ENCODE peak calls at places on chromosomes 11 and 22, in seven cellular contexts. E is HCT116, I is SK-N-SH, O is HepG2, P is H1, Z is K562, U is GM12878. Q is an unnamed sample.

GRCh38 chr22:40312050-40312449 is 34.2 kb upstream of the ADSL start:
- DNase-seq in P (no peak), I (no peak), U (no peak), E (no peak), O (no peak), Z (no peak), Q (no peak)

GRCh38 chr11:86671386-86672006 is 920 bp downstream of the ME3 start:
- DNase-seq in E (no peak), Z (no peak), O (no peak), P (peak), I (no peak), U (no peak), Q (peak)

GRCh38 chr11:10954184-10954583 is 96.3 kb upstream of the ZBED5 start:
- DNase-seq in Z (no peak), O (no peak), I (no peak), U (no peak), P (no peak), E (no peak), Q (no peak)

GRCh38 chr11:69637601-69637955 is 3.4 kb upstream of the CCND1 start:
- DNase-seq in Z (no peak), O (no peak), I (no peak), E (no peak), U (no peak), P (no peak), Q (no peak)

GRCh38 chr11:59152312-59152967 is 9.8 kb downstream of the FAM111A start:
- DNase-seq in P (no peak), E (no peak), U (no peak), Z (no peak), O (no peak), I (no peak), Q (no peak)

GRCh38 chr11:117799634-117800033 is 2.6 kb upstream of the DSCAML1 start:
- DNase-seq in U (no peak), Z (no peak), E (no peak), I (no peak), O (no peak), P (no peak), Q (no peak)

GRCh38 chr11:69904331-69905201 is 85.3 kb upstream of the FGF3 start:
- DNase-seq in E (no peak), P (no peak), U (no peak), O (no peak), I (no peak), Z (no peak), Q (no peak)

GRCh38 chr11:123228489-123229163 is 33.6 kb upstream of the CLMP start:
- DNase-seq in Z (no peak), P (no peak), U (no peak), E (no peak), I (no peak), O (no peak), Q (no peak)

GRCh38 chr11:11206457-11206856 is 146.6 kb downstream of the CSNK2A3 start:
- DNase-seq in P (no peak), U (no peak), I (no peak), E (no peak), Z (no peak), O (no peak), Q (no peak)

DNA sequence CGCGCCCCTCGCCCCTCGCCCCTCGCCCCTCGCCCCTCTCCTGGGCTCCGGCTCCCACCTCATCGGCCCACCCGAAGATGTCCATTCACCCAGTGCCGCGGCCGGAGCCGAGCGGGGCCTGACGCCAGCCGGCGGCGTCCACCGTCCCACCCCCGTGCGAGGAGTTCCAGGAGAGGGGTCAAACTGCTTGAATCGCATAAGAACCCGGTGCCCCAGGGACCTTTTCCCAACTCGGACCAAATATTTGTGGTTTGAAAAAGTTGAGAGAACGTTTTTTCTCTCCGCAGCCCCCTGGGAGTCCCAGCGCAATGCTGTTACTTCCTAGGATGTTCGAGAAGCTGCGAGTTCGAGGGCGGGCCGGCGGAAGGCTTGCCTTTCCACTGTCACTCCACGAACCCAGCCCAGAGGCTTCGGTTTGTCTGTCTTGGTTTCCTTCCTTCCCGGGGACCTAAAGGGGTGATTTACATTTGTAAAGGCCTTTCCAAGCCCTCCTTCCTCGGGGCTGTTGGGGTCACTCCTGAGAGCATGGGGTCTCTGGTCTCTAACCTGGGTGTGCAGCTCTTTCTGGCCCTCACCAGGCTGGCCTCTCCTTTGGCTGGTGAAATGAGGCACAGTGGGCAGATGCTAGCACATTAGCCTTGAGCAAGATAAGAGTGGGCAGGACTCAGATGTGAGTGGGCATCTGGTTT is 38.0 kb downstream of the ETS1 start:
- DNase-seq in Z (no peak), U (no peak), E (no peak), I (no peak), P (peak), O (no peak), Q (no peak)
- TF ChIP-seq JUND in Z (no peak), U (no peak), E (no peak), I (no peak), P (no peak), O (no peak), Q (no peak)

GRCh38 chr22:23000657-23001439 is 69.5 kb upstream of the GNAZ start:
- DNase-seq in Z (no peak), I (no peak), O (no peak), U (no peak), P (no peak), E (no peak), Q (no peak)
- TF ChIP-seq JUND in Z (no peak), I (no peak), O (no peak), U (no peak), P (no peak), E (no peak), Q (no peak)

GRCh38 chr11:15957234-15957633 is 399.1 kb downstream of the SOX6 start:
- DNase-seq in O (no peak), E (no peak), P (no peak), U (no peak), Z (no peak), I (no peak), Q (no peak)

GRCh38 chr11:15958939-15959338 is 397.4 kb downstream of the SOX6 start:
- DNase-seq in U (no peak), Z (no peak), O (no peak), I (no peak), E (no peak), P (no peak), Q (no peak)

GRCh38 chr11:15955595-15955994 is 400.8 kb downstream of the SOX6 start:
- DNase-seq in I (no peak), O (no peak), Z (no peak), P (no peak), U (no peak), E (no peak), Q (no peak)

DNA sequence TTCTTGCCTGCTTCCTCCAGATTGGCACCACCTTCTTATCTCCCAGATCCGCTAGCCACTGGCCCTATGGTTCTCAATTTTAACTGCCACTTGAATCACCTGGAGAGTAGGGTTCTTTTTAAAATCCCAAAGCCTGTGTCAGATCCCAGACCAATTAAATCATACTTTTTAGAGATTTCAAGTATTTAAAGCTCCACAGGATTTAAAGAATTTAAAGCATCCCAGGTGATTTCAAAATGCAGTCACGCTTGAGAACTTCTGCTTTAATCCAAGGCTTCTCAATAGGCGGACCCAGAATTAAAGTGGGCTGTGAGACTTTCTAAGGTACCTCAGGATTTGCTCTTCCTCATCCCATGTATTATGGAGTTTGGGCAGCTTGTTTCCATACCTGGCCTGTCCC is 400.0 kb downstream of the SOX6 start:
- DNase-seq in E (no peak), U (no peak), I (no peak), P (no peak), O (no peak), Z (no peak), Q (no peak)
- TF ChIP-seq JUND in E (no peak), U (no peak), I (no peak), P (no peak), O (no peak), Z (no peak), Q (no peak)

DNA sequence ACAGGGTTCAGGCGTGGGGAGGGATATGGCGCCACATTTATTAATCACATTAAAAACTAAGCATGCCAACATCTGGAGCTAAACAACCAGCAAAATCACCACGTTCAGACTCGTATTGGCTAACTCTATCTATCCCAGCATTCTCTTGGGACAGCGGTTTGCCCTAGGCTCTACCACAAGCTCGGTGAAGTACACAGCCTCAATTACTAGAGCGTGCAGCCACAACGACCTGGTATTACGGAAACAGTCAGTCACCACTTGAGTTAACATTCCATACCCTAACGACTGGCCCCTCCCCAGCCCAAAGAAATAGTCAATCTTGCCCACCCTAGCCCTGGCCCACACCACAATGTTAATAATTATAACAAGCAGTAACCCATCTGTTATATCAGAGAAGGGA is 32.1 kb downstream of the APOL5 start:
- DNase-seq in O (no peak), Z (no peak), I (no peak), U (peak), P (no peak), E (no peak), Q (no peak)
- TF ChIP-seq JUND in O (no peak), Z (no peak), I (no peak), U (no peak), P (no peak), E (no peak), Q (no peak)

GRCh38 chr22:38215156-38216038 is 13.6 kb downstream of the MAFF start:
- DNase-seq in P (no peak), Z (no peak), O (no peak), I (no peak), U (no peak), E (no peak), Q (no peak)

GRCh38 chr22:38212442-38212841 is 10.6 kb downstream of the MAFF start:
- DNase-seq in Z (no peak), E (no peak), P (no peak), O (no peak), I (no peak), U (no peak), Q (no peak)

GRCh38 chr22:38213319-38214247 is 11.8 kb downstream of the MAFF start:
- DNase-seq in Z (no peak), U (peak), E (no peak), I (no peak), P (no peak), O (no peak), Q (no peak)

GRCh38 chr22:38211556-38211955 is 9.8 kb downstream of the MAFF start:
- DNase-seq in E (no peak), P (no peak), Z (no peak), O (no peak), I (no peak), U (no peak), Q (no peak)

GRCh38 chr22:38214248-38215056 is 12.7 kb downstream of the MAFF start:
- DNase-seq in I (peak), P (peak), E (no peak), U (no peak), Z (peak), O (no peak), Q (peak)
- TF ChIP-seq JUND in I (no peak), P (no peak), E (no peak), U (no peak), Z (no peak), O (no peak), Q (no peak)

GRCh38 chr11:92969293-92969633 is 188 bp upstream of the MTNR1B start:
- DNase-seq in I (no peak), P (peak), O (no peak), E (no peak), U (no peak), Z (no peak), Q (no peak)

GRCh38 chr11:92965196-92965595 is 4.3 kb upstream of the MTNR1B start:
- DNase-seq in I (no peak), P (no peak), Z (no peak), E (no peak), O (no peak), U (no peak), Q (no peak)

GRCh38 chr11:92972248-92972647 is 2.8 kb downstream of the MTNR1B start:
- DNase-seq in Z (peak), O (no peak), U (no peak), I (peak), P (no peak), E (no peak), Q (no peak)

GRCh38 chr11:92967178-92967577 is 2.3 kb upstream of the MTNR1B start:
- DNase-seq in O (no peak), U (no peak), I (no peak), P (no peak), Z (no peak), E (no peak), Q (no peak)

DNA sequence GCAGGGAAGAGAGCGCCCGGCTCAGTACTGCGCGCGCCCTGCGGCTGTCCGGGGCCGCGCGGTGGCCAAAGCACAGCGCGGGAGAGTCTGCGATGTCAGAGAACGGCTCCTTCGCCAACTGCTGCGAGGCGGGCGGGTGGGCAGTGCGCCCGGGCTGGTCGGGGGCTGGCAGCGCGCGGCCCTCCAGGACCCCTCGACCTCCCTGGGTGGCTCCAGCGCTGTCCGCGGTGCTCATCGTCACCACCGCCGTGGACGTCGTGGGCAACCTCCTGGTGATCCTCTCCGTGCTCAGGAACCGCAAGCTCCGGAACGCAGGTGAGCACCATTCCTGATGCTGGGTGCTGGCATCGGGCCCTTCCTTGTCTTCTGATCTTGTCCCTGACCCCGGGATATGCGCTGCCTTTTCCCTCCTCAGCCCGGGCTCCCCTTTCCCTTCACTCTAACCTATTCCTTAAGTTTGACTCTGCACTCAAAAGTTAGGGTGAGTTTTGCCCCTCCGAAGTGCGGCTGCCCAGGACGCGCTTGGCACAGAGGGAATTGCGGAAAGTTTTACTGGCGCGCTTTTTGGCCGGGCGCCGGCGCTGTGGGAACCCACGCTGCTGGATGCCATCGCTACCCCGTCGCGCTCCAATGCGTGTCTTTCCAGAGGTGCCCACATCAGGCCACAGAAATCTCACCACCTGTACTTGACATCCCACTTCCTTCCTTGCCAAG is at the start of gene MTNR1B:
- DNase-seq in U (no peak), P (peak), Z (no peak), O (no peak), I (peak), E (no peak), Q (no peak)
- TF ChIP-seq JUND in U (no peak), P (no peak), Z (no peak), O (no peak), I (no peak), E (no peak), Q (no peak)

Q was measured in T47D.